ENCODE peak calls at places on chromosome 12, in four cellular contexts. C, Q, M and U are unnamed samples.

GRCh38 chr12:90936230-90937005 is 18.6 kb downstream of the CCER1 start:
- DNase-seq in C (no peak), Q (no peak), M (no peak), U (no peak)

GRCh38 chr12:88325076-88325827 is 183.1 kb downstream of the TMTC3 start:
- DNase-seq in Q (no peak), M (no peak), C (no peak), U (no peak)

GRCh38 chr12:122350444-122350843 is 72.0 kb downstream of the CLIP1 start:
- DNase-seq in M (no peak), Q (no peak), C (no peak), U (no peak)

GRCh38 chr12:38904932-38905479 is 385 bp downstream of the CPNE8 start:
- DNase-seq in Q (peak), M (peak), C (peak), U (no peak)

GRCh38 chr12:68240975-68241374 is 12.4 kb downstream of the IL22 start:
- DNase-seq in M (no peak), C (peak), Q (no peak), U (no peak)

GRCh38 chr12:51345681-51346080 is 798 bp downstream of the CELA1 start:
- DNase-seq in Q (no peak), C (no peak), M (no peak), U (no peak)

GRCh38 chr12:125089083-125089482 is 23.8 kb downstream of the AACS start:
- DNase-seq in M (no peak), C (no peak), Q (no peak), U (no peak)

GRCh38 chr12:11745112-11745511 is 95.6 kb downstream of the ETV6 start:
- DNase-seq in C (no peak), M (no peak), Q (no peak), U (no peak)

GRCh38 chr12:3622021-3622731 is 130.7 kb downstream of the CRACR2A start:
- DNase-seq in Q (no peak), M (no peak), C (no peak), U (no peak)

GRCh38 chr12:81222841-81223595 is 145.1 kb downstream of the ACSS3 start:
- DNase-seq in Q (no peak), C (no peak), M (no peak), U (no peak)

GRCh38 chr12:29599397-29599796 is 101.9 kb upstream of the OVCH1 start:
- DNase-seq in M (no peak), C (no peak), Q (peak), U (no peak)

GRCh38 chr12:89924191-89924590 is 215.6 kb upstream of the ATP2B1 start:
- DNase-seq in M (no peak), C (no peak), Q (no peak), U (no peak)

GRCh38 chr12:109256011-109256410 is 53.1 kb downstream of the FOXN4 start:
- DNase-seq in M (no peak), C (no peak), Q (no peak), U (no peak)

GRCh38 chr12:109258201-109258600 is 50.9 kb downstream of the FOXN4 start:
- DNase-seq in M (no peak), Q (no peak), C (no peak), U (no peak)

GRCh38 chr12:109253913-109254544 is 55.1 kb downstream of the FOXN4 start:
- DNase-seq in M (no peak), C (no peak), Q (no peak), U (no peak)

GRCh38 chr12:109252799-109253198 is 56.3 kb downstream of the FOXN4 start:
- DNase-seq in C (no peak), Q (no peak), M (no peak), U (no peak)

GRCh38 chr12:109255377-109255776 is 53.7 kb downstream of the FOXN4 start:
- DNase-seq in Q (no peak), M (no peak), C (no peak), U (no peak)
- TF ChIP-seq CTCF in Q (no peak), M (peak), C (peak), U (peak)

DNA sequence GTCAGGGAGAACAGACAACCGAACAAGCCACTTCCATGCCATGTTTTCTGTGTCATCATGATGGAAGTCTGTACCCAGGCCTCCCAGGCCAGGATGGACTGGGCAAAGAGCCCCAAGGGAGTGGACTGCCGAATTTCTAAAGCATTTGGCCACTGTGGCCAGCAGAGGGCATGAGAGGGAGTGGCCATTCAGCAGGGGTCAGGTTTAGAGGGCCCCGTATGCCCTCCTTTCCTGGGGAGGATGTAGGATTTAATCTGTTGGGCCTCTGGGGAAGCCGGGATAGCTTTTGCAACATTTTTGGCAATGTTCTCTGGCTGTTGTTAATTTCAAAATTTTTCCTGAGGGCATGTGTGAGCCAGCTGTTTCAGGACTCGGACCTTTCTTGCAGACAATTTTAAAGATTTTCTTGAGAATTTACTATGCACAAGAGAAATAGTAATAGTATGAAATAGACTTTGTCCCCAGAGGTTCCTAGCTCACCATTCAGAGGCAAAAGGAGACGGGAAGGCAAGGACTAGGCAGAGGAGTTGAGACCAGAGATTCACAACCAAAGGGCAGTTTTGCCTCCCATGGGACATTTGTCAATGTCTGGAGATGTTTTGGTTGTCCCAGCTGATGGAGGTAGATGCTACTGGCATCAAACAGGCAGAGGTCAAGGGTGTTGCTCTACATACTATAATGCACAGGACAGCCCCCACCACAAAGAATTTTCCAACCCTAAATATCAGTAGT is 18.0 kb downstream of the ACACB start:
- DNase-seq in Q (no peak), C (peak), M (peak), U (no peak)
- TF ChIP-seq CTCF in Q (peak), C (peak), M (peak), U (no peak)

GRCh38 chr12:56084958-56085543 is 5.1 kb downstream of the ERBB3 start:
- DNase-seq in M (no peak), C (peak), Q (no peak), U (no peak)
- TF ChIP-seq CTCF in M (peak), C (peak), Q (peak), U (peak)

GRCh38 chr12:13405961-13406703 is 209.6 kb downstream of the EMP1 start:
- DNase-seq in C (no peak), Q (no peak), M (no peak), U (no peak)
- TF ChIP-seq CTCF in C (no peak), Q (no peak), M (no peak), U (no peak)

DNA sequence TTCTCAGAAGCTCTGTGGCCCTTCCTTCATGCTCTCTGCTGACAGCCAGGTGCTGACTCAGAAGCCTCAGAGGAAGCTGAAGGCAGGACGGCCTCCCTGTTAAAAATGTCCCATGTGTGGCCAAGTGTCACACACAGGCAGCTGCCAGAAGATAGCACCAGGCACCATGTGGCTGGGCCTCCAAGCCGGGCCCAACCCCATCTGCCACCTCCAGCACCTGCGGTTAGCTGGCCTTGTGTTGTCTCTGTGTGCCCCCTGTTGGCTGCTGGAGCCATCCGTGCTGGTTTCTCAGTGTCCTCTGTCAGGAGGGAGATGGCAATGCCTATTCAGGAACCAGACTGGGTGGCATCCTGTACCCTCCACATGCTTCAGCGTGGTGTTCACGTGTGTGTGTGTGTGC is 63.2 kb downstream of the TSPAN11 start:
- DNase-seq in M (no peak), Q (no peak), C (peak), U (peak)
- TF ChIP-seq CTCF in M (peak), Q (peak), C (peak), U (peak)

DNA sequence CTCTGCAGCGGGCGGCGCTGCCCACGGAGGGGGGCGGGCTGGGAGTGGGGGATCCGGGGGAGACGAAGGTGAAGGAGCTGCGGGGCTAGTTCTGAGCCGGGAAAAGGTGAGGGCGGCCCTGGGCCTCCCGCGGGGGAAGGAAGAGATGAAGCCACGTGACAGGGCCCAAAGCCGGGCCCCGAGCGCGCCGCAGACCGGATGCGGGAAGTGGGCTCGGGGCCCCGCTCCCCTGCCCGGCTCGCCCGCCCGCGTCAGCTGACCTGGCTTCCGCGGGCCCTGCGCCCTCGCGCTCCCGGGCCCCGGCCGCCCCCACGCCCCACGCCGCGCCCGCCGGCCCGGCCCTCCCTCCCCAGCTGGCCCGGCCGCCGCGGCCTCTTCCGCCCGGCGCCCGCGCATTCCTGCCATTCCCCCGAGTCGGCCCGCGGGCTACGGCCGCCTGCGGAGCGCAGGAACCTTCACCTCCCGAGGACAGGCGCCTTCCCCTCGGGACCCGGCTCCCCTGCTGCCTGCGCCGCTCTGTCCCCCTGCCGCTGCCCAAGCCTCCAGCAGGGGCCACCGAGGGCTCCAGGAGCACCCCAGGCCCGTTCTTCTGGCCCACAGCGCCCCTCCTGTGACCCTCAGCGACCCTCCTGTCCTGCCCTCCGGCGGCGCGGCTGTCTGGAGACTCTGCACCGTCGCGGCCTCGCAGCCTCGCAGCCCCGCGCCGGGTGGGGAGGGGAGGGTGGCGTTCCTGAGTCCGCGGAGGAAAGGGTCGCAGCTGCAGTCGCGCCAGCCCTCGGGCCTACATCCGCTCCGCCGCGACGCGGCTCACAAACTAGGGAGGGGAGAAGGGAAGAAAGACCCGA is 20.4 kb downstream of the NINJ2 start:
- DNase-seq in C (peak), Q (peak), M (peak), U (no peak)
- TF ChIP-seq CTCF in C (peak), Q (peak), M (peak), U (no peak)

GRCh38 chr12:132014915-132015280 is 65.2 kb downstream of the EP400 start:
- DNase-seq in M (no peak), Q (no peak), C (no peak), U (no peak)
- TF ChIP-seq CTCF in M (no peak), Q (no peak), C (peak), U (no peak)